ENCODE peak calls at places on chromosomes 4 and X, in five cellular contexts. C is GM23338; Z is CD4-positive, alpha-beta memory T cell; K is NCI-H1436; B is NCI-H2029 treated with DMSO at 0.1 percent for 48 hours. Q is an unnamed sample.

GRCh38 chr4:123776267-123776666 is 379.7 kb downstream of the SPRY1 start:
- DNase-seq in C (no peak), Z (no peak), B (no peak), K (no peak), Q (no peak)

GRCh38 chr4:189088783-189089182 is 851.9 kb upstream of the FRG1 start:
- DNase-seq in K (no peak), B (peak), C (no peak), Z (no peak), Q (no peak)

GRCh38 chr4:60913026-60913425 is 287.1 kb upstream of the ADGRL3 start:
- DNase-seq in K (no peak), B (no peak), C (no peak), Z (no peak), Q (no peak)

GRCh38 chrX:154595559-154595958 is 10.6 kb downstream of the CTAG1A start:
- DNase-seq in K (no peak), C (no peak), B (no peak), Z (no peak), Q (no peak)

GRCh38 chr4:106614446-106614845 is 245.9 kb upstream of the GIMD1 start:
- DNase-seq in B (no peak), C (no peak), Z (no peak), K (no peak), Q (no peak)

GRCh38 chr4:92031825-92032224 is 271.9 kb upstream of the GRID2 start:
- DNase-seq in Z (no peak), C (no peak), B (no peak), K (no peak), Q (no peak)

GRCh38 chr4:35725131-35725530 is 519.2 kb downstream of the ARAP2 start:
- DNase-seq in Z (no peak), K (no peak), B (no peak), C (peak), Q (no peak)

GRCh38 chrX:40097492-40098263 is at the start of gene BCOR:
- DNase-seq in Z (peak), K (peak), B (no peak), C (peak), Q (peak)

GRCh38 chrX:24153175-24153795 is 3.8 kb downstream of the ZFX start:
- DNase-seq in K (peak), Z (no peak), C (peak), B (no peak), Q (no peak)

GRCh38 chr4:110417151-110417550 is 58.8 kb upstream of the ENPEP start:
- DNase-seq in B (no peak), Z (no peak), K (no peak), C (no peak), Q (no peak)

GRCh38 chrX:133776072-133776471 is 209.3 kb downstream of the GPC3 start:
- DNase-seq in Z (peak), B (no peak), K (peak), C (peak), Q (peak)

GRCh38 chr4:134126955-134127354 is 74.6 kb downstream of the PABPC4L start:
- DNase-seq in K (no peak), Z (no peak), C (no peak), B (no peak), Q (no peak)

GRCh38 chr4:174709531-174709930 is 119.5 kb downstream of the GLRA3 start:
- DNase-seq in Z (no peak), B (no peak), C (no peak), K (no peak), Q (no peak)

GRCh38 chr4:183563874-183564273 is 59.0 kb downstream of the ING2 start:
- DNase-seq in Z (no peak), B (no peak), C (no peak), K (no peak), Q (no peak)